ENCODE peak calls at places on chromosomes 16 and 17, in eight cellular contexts. One of them, this sample, is unnamed.

GRCh38 chr17:10579270-10579669 is 29.8 kb upstream of the MYH2 start:
- DNase-seq in adrenal gland: no peak
- DNase-seq in right lobe of liver: no peak
- DNase-seq in IMR-90: no peak
- DNase-seq in lower leg skin: no peak
- DNase-seq in breast epithelium: no peak
- DNase-seq in body of pancreas: no peak
- DNase-seq in ovary: no peak
- DNase-seq in this sample: peak

GRCh38 chr16:87860553-87861299 is 8.6 kb downstream of the SLC7A5 start:
- DNase-seq in adrenal gland: peak
- DNase-seq in right lobe of liver: no peak
- DNase-seq in IMR-90: peak
- DNase-seq in lower leg skin: peak
- DNase-seq in breast epithelium: no peak
- DNase-seq in body of pancreas: peak
- DNase-seq in ovary: no peak
- DNase-seq in this sample: peak

GRCh38 chr16:65744401-65744800 is 622.1 kb upstream of the CDH5 start:
- DNase-seq in adrenal gland: no peak
- DNase-seq in right lobe of liver: no peak
- DNase-seq in IMR-90: no peak
- DNase-seq in lower leg skin: no peak
- DNase-seq in breast epithelium: no peak
- DNase-seq in body of pancreas: no peak
- DNase-seq in ovary: no peak
- DNase-seq in this sample: no peak

GRCh38 chr17:20073056-20073979 is 64.2 kb downstream of the SPECC1 start:
- DNase-seq in adrenal gland: peak
- DNase-seq in right lobe of liver: no peak
- DNase-seq in IMR-90: peak
- DNase-seq in lower leg skin: peak
- DNase-seq in breast epithelium: peak
- DNase-seq in body of pancreas: peak
- DNase-seq in ovary: peak
- DNase-seq in this sample: peak

GRCh38 chr16:48834576-48834975 is 224.6 kb upstream of the N4BP1 start:
- DNase-seq in adrenal gland: no peak
- DNase-seq in right lobe of liver: no peak
- DNase-seq in IMR-90: no peak
- DNase-seq in lower leg skin: peak
- DNase-seq in breast epithelium: no peak
- DNase-seq in body of pancreas: no peak
- DNase-seq in ovary: no peak
- DNase-seq in this sample: no peak

GRCh38 chr17:83073389-83074063 is 5.9 kb upstream of the METRNL start:
- DNase-seq in adrenal gland: no peak
- DNase-seq in right lobe of liver: no peak
- DNase-seq in IMR-90: no peak
- DNase-seq in lower leg skin: no peak
- DNase-seq in breast epithelium: no peak
- DNase-seq in body of pancreas: no peak
- DNase-seq in ovary: no peak
- DNase-seq in this sample: no peak

GRCh38 chr17:80191720-80192265 is 22.0 kb downstream of the CARD14 start:
- DNase-seq in adrenal gland: no peak
- DNase-seq in right lobe of liver: no peak
- DNase-seq in IMR-90: no peak
- DNase-seq in lower leg skin: no peak
- DNase-seq in breast epithelium: no peak
- DNase-seq in body of pancreas: no peak
- DNase-seq in ovary: no peak
- DNase-seq in this sample: no peak

GRCh38 chr17:42133461-42134041 is 10.9 kb downstream of the HSPB9 start:
- DNase-seq in adrenal gland: no peak
- DNase-seq in right lobe of liver: no peak
- DNase-seq in IMR-90: no peak
- DNase-seq in lower leg skin: no peak
- DNase-seq in breast epithelium: no peak
- DNase-seq in body of pancreas: peak
- DNase-seq in ovary: no peak
- DNase-seq in this sample: no peak

GRCh38 chr16:87325480-87325879 is 8.3 kb upstream of the C16orf95 start:
- DNase-seq in adrenal gland: no peak
- DNase-seq in right lobe of liver: no peak
- DNase-seq in IMR-90: peak
- DNase-seq in lower leg skin: peak
- DNase-seq in breast epithelium: no peak
- DNase-seq in body of pancreas: no peak
- DNase-seq in ovary: no peak
- DNase-seq in this sample: no peak

GRCh38 chr16:54582631-54583250 is 296.2 kb upstream of the IRX3 start:
- DNase-seq in adrenal gland: no peak
- DNase-seq in right lobe of liver: no peak
- DNase-seq in IMR-90: no peak
- DNase-seq in lower leg skin: no peak
- DNase-seq in breast epithelium: no peak
- DNase-seq in body of pancreas: no peak
- DNase-seq in ovary: no peak
- DNase-seq in this sample: no peak

GRCh38 chr17:53792451-53792850 is 30.3 kb upstream of the KIF2B start:
- DNase-seq in adrenal gland: no peak
- DNase-seq in right lobe of liver: no peak
- DNase-seq in IMR-90: no peak
- DNase-seq in lower leg skin: no peak
- DNase-seq in breast epithelium: no peak
- DNase-seq in body of pancreas: no peak
- DNase-seq in ovary: no peak
- DNase-seq in this sample: peak

GRCh38 chr16:28089992-28090365 is 26.5 kb upstream of the GSG1L start:
- DNase-seq in adrenal gland: no peak
- DNase-seq in right lobe of liver: no peak
- DNase-seq in IMR-90: no peak
- DNase-seq in lower leg skin: no peak
- DNase-seq in breast epithelium: no peak
- DNase-seq in body of pancreas: no peak
- DNase-seq in ovary: no peak
- DNase-seq in this sample: no peak

GRCh38 chr16:50002190-50002589 is 22.8 kb upstream of the CNEP1R1 start:
- DNase-seq in adrenal gland: no peak
- DNase-seq in right lobe of liver: no peak
- DNase-seq in IMR-90: no peak
- DNase-seq in lower leg skin: no peak
- DNase-seq in breast epithelium: no peak
- DNase-seq in body of pancreas: no peak
- DNase-seq in ovary: no peak
- DNase-seq in this sample: no peak

GRCh38 chr17:42674755-42675347 is 1.9 kb downstream of the PLEKHH3 start:
- DNase-seq in adrenal gland: peak
- DNase-seq in right lobe of liver: no peak
- DNase-seq in IMR-90: no peak
- DNase-seq in lower leg skin: no peak
- DNase-seq in breast epithelium: no peak
- DNase-seq in body of pancreas: peak
- DNase-seq in ovary: no peak
- DNase-seq in this sample: peak

GRCh38 chr16:3945751-3946603 is 65.5 kb upstream of the CREBBP start:
- DNase-seq in adrenal gland: peak
- DNase-seq in right lobe of liver: no peak
- DNase-seq in IMR-90: peak
- DNase-seq in lower leg skin: no peak
- DNase-seq in breast epithelium: peak
- DNase-seq in body of pancreas: peak
- DNase-seq in ovary: peak
- DNase-seq in this sample: no peak

GRCh38 chr16:85165781-85166180 is 53.5 kb upstream of the CIBAR2 start:
- DNase-seq in adrenal gland: no peak
- DNase-seq in right lobe of liver: no peak
- DNase-seq in IMR-90: no peak
- DNase-seq in lower leg skin: no peak
- DNase-seq in breast epithelium: no peak
- DNase-seq in body of pancreas: no peak
- DNase-seq in ovary: no peak
- DNase-seq in this sample: no peak

DNA sequence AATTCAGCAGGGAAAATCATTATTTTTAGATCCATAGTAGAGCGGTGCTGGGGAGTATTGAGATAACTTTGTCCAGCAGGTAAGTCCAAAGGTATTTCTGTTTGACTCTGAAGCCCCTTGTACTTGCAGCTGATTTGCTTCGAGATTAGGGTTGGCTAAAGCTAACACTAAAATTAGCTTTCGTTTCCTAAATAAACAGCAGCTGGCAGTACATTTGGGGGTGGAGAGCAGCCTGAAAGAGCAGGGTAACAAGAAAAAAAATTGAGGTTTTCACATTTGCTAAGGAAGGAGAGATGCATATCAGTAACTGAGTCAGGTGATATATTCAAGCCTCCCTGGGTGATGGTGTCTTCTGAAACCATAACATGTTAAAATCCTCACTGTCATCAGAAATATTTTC is 37.4 kb upstream of the TMC5 start:
- DNase-seq in adrenal gland: no peak
- DNase-seq in right lobe of liver: no peak
- DNase-seq in IMR-90: no peak
- DNase-seq in lower leg skin: no peak
- DNase-seq in breast epithelium: no peak
- DNase-seq in body of pancreas: no peak
- DNase-seq in ovary: no peak
- DNase-seq in this sample: no peak
- H3K4me3 ChIP-seq in adrenal gland: no peak
- H3K4me3 ChIP-seq in right lobe of liver: no peak
- H3K4me3 ChIP-seq in IMR-90: no peak
- H3K4me3 ChIP-seq in lower leg skin: no peak
- H3K4me3 ChIP-seq in breast epithelium: no peak
- H3K4me3 ChIP-seq in body of pancreas: no peak
- H3K4me3 ChIP-seq in ovary: no peak
- H3K4me3 ChIP-seq in this sample: no peak

DNA sequence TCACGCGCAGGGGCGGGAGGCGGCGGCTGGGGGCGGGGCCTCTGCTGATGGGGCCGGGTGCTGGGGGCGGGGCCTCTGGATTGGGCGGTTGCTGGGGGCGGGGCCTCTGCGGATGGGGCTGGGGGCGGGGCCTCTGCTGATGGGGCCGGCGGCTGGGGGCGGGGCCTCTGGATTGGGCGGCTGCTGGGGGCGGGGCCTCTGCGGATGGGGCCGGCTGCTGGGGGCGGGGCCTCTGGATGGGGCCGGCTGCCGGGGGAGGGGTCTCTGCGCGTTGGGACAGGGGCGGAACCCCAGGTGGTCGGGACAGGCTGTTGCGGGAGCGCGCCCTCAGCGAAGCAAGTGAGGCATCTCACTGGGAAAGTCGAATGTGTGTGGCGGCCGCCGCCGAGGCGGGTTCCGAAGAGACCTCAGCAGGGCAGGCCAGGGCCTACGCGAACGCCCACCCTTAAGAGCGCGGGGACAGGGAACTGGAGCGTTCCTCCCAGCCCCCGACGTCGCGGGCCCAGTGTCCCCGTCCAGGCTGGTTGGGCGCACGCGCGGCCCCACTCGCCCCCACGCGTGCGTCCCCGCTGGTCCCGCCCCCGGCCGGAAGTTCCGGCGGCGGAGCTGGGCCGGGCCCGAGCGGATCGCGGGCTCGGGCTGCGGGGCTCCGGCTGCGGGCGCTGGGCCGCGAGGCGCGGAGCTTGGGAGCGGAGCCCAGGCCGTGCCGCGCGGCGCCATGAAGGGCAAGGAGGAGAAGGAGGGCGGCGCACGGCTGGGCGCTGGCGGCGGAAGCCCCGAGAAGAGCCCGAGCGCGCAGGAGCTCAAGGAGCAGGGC is at the start of gene STUB1:
- DNase-seq in adrenal gland: peak
- DNase-seq in right lobe of liver: peak
- DNase-seq in IMR-90: peak
- DNase-seq in lower leg skin: peak
- DNase-seq in breast epithelium: peak
- DNase-seq in body of pancreas: peak
- DNase-seq in ovary: peak
- DNase-seq in this sample: peak
- TF ChIP-seq POLR2A in adrenal gland: peak
- TF ChIP-seq POLR2A in right lobe of liver: peak
- TF ChIP-seq POLR2A in IMR-90: peak
- TF ChIP-seq POLR2A in lower leg skin: peak
- TF ChIP-seq POLR2A in breast epithelium: no peak
- TF ChIP-seq POLR2A in body of pancreas: peak
- TF ChIP-seq POLR2A in ovary: peak
- TF ChIP-seq POLR2A in this sample: peak

DNA sequence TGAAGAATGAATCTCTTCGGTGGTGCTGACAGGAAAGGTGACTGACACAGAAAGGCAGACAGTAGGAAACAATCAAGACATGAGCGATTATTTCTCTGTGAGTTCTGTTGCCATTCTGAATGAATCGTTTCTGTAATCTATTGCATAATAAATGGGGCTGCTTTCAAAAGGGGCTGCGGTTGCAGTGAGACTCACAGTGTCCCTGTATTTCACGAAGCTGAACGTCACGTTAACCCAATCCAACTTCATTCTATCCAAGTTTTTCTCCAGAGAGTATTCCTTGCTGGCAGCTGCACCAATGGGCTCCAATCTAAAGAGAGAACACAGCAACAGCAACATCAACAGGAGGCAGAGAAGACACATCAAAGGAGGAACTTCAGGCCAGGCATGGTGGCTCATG is 75.4 kb downstream of the DNAH3 start:
- DNase-seq in adrenal gland: no peak
- DNase-seq in right lobe of liver: no peak
- DNase-seq in IMR-90: no peak
- DNase-seq in lower leg skin: no peak
- DNase-seq in breast epithelium: no peak
- DNase-seq in body of pancreas: no peak
- DNase-seq in ovary: no peak
- DNase-seq in this sample: peak
- H3K4me3 ChIP-seq in adrenal gland: no peak
- H3K4me3 ChIP-seq in right lobe of liver: no peak
- H3K4me3 ChIP-seq in IMR-90: no peak
- H3K4me3 ChIP-seq in lower leg skin: no peak
- H3K4me3 ChIP-seq in breast epithelium: no peak
- H3K4me3 ChIP-seq in body of pancreas: no peak
- H3K4me3 ChIP-seq in ovary: no peak
- H3K4me3 ChIP-seq in this sample: no peak

DNA sequence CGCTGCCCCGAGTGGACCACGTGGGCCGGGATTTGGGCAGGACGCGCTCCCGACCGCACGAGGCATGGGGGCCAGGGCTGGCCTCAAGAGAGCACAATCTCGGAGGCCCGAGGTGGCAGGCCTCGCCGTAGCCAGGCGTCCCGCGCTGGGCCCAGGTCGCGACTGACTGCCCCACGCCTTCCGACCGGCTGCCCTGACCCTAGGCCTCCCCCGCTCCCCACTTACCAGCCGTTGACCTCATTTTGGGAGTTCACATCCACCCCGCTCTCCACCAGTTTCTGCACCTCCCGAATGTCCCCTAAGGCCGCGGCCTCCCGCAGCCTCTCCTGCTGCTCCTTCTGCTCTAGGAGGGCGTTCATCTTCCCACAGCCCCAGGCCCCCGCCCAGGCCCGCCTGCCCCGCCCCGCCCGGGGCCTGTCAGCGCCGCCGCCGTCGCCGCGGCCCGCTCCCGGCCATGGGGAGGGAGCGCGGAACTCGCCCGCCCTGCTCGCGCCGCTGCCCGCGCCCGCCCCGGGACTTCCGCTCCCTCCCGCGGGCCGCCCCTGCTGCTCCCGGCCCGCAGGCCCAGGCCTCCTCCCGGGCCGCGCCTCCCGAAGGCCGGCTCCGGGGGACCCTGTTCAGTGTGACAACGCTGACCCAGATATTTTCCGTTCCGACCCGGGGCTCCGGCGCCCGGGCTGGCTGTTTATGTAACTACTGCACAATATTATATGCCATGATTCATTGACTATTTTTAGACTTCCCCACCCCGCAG is at the start of gene ANKRD40:
- DNase-seq in adrenal gland: peak
- DNase-seq in right lobe of liver: peak
- DNase-seq in IMR-90: peak
- DNase-seq in lower leg skin: peak
- DNase-seq in breast epithelium: peak
- DNase-seq in body of pancreas: peak
- DNase-seq in ovary: peak
- DNase-seq in this sample: peak
- TF ChIP-seq POLR2A in adrenal gland: no peak
- TF ChIP-seq POLR2A in right lobe of liver: peak
- TF ChIP-seq POLR2A in IMR-90: peak
- TF ChIP-seq POLR2A in lower leg skin: no peak
- TF ChIP-seq POLR2A in breast epithelium: peak
- TF ChIP-seq POLR2A in body of pancreas: peak
- TF ChIP-seq POLR2A in ovary: peak
- TF ChIP-seq POLR2A in this sample: peak